ENCODE peak calls at places on chromosomes 11 and 22, in six cellular contexts. H, X, M, A, G and U are unnamed samples.

GRCh38 chr11:65588199-65589054 is 7.2 kb downstream of the KCNK7 start:
- DNase-seq in M (peak), X (no peak), H (peak), G (peak), A (peak), U (peak)

GRCh38 chr11:8926236-8926635 is 6.5 kb downstream of the C11orf16 start:
- DNase-seq in G (no peak), M (no peak), H (no peak), X (no peak), A (no peak), U (no peak)

GRCh38 chr11:13183094-13183825 is 94.3 kb upstream of the BMAL1 start:
- DNase-seq in H (peak), G (no peak), X (peak), A (peak), M (no peak), U (peak)

GRCh38 chr11:64016512-64016911 is 19.2 kb upstream of the FLRT1 start:
- DNase-seq in A (no peak), G (no peak), X (no peak), H (no peak), M (no peak), U (no peak)

GRCh38 chr11:9802291-9802861 is 138.5 kb downstream of the SWAP70 start:
- DNase-seq in A (no peak), X (no peak), H (no peak), G (no peak), M (no peak), U (no peak)

GRCh38 chr22:42717197-42717967 is 3.3 kb downstream of the A4GALT start:
- DNase-seq in M (peak), H (no peak), X (no peak), G (no peak), A (no peak), U (peak)

GRCh38 chr11:126591966-126592489 is 236.5 kb downstream of the ST3GAL4 start:
- DNase-seq in M (no peak), G (no peak), H (no peak), X (no peak), A (no peak), U (no peak)

GRCh38 chr11:63871962-63872832 is 33.3 kb downstream of the MARK2 start:
- DNase-seq in M (peak), X (no peak), G (peak), A (peak), H (peak), U (peak)

GRCh38 chr22:41910599-41911291 is 4.1 kb downstream of the SHISA8 start:
- DNase-seq in H (peak), M (no peak), A (no peak), G (peak), X (no peak), U (peak)

GRCh38 chr11:118380571-118380970 is 20.8 kb upstream of the ATP5MG start:
- DNase-seq in X (no peak), M (no peak), H (no peak), A (no peak), G (no peak), U (no peak)

GRCh38 chr22:29555065-29555644 is 1.6 kb upstream of the THOC5 start:
- DNase-seq in G (no peak), H (no peak), X (no peak), A (no peak), M (no peak), U (no peak)

GRCh38 chr11:14422052-14422813 is 63.2 kb upstream of the RRAS2 start:
- DNase-seq in H (no peak), M (no peak), A (peak), G (no peak), X (no peak), U (no peak)

GRCh38 chr11:42972741-42973140 is 339.1 kb upstream of the API5 start:
- DNase-seq in M (no peak), X (no peak), A (no peak), G (no peak), H (no peak), U (no peak)

GRCh38 chr11:43880640-43881159 is at the start of gene ALKBH3:
- DNase-seq in A (peak), M (peak), G (peak), X (peak), H (peak), U (peak)

GRCh38 chr22:36741204-36741793 is 34.6 kb downstream of the IFT27 start:
- DNase-seq in G (no peak), A (peak), H (no peak), X (no peak), M (no peak), U (peak)

GRCh38 chr11:121281609-121282164 is 10.9 kb upstream of the SC5D start:
- DNase-seq in G (no peak), A (no peak), M (no peak), X (no peak), H (no peak), U (no peak)

GRCh38 chr11:22703040-22703439 is 36.6 kb downstream of the GAS2 start:
- DNase-seq in H (peak), X (peak), G (peak), A (peak), M (no peak), U (no peak)

GRCh38 chr22:20953668-20954500 is 13.2 kb upstream of the AIFM3 start:
- DNase-seq in M (no peak), A (no peak), G (no peak), H (no peak), X (no peak), U (no peak)

GRCh38 chr11:2088746-2089535 is 50.2 kb downstream of the IGF2 start:
- DNase-seq in G (no peak), M (no peak), H (no peak), A (no peak), X (no peak), U (no peak)

GRCh38 chr11:130050272-130050671 is 19.4 kb upstream of the APLP2 start:
- DNase-seq in M (no peak), X (no peak), H (no peak), G (no peak), A (no peak), U (no peak)

GRCh38 chr22:44405661-44406060 is 92.4 kb downstream of the RTL6 start:
- DNase-seq in G (no peak), H (no peak), X (no peak), M (no peak), A (no peak), U (no peak)